ENCODE peak calls at places on chromosome 15, in four cellular contexts. Z is heart left ventricle, W is GM06990, B is body of pancreas. D is an unnamed sample.

GRCh38 chr15:41810651-41811431 is 17.1 kb upstream of the JMJD7 start:
- DNase-seq in Z (no peak), W (no peak), B (no peak), D (no peak)

GRCh38 chr15:30042556-30042955 is 40.2 kb upstream of the GOLGA8J start:
- DNase-seq in Z (no peak), W (no peak), B (no peak), D (no peak)

GRCh38 chr15:72033285-72033684 is 84.7 kb downstream of the MYO9A start:
- DNase-seq in Z (no peak), W (no peak), B (no peak), D (no peak)

GRCh38 chr15:31098491-31098917 is 3.0 kb downstream of the TRPM1 start:
- DNase-seq in Z (no peak), W (no peak), B (no peak), D (no peak)

GRCh38 chr15:85380860-85381535 is 595 bp downstream of the AKAP13 start:
- DNase-seq in Z (peak; percentile 82), W (peak; percentile 76), B (peak; percentile 47), D (peak; percentile 28)

GRCh38 chr15:40333922-40334492 is 6.7 kb downstream of the CCDC9B start:
- DNase-seq in Z (peak; percentile 87), W (no peak), B (no peak), D (no peak)

GRCh38 chr15:29968099-29968892 is 114.5 kb upstream of the GOLGA8J start:
- DNase-seq in Z (no peak), W (no peak), B (no peak), D (no peak)

GRCh38 chr15:40354408-40355171 is 3.4 kb upstream of the DISP2 start:
- DNase-seq in Z (peak; percentile 49), W (no peak), B (no peak), D (no peak)

GRCh38 chr15:52336530-52336929 is 40.9 kb upstream of the MYO5C start:
- DNase-seq in Z (no peak), W (no peak), B (peak; percentile 36), D (peak; percentile 15)

GRCh38 chr15:90207252-90207651 is 6.1 kb downstream of the SEMA4B start:
- DNase-seq in Z (no peak), W (no peak), B (no peak), D (no peak)

GRCh38 chr15:71437919-71438318 is 322.6 kb downstream of the THSD4 start:
- DNase-seq in Z (no peak), W (no peak), B (no peak), D (no peak)

GRCh38 chr15:64209680-64210334 is 47.0 kb upstream of the PPIB start:
- DNase-seq in Z (no peak), W (peak; percentile 13), B (no peak), D (no peak)

GRCh38 chr15:66212471-66212870 is 41.1 kb downstream of the MEGF11 start:
- DNase-seq in Z (no peak), W (no peak), B (no peak), D (peak; percentile 57)

GRCh38 chr15:89664951-89665350 is 9.7 kb upstream of the KIF7 start:
- DNase-seq in Z (no peak), W (no peak), B (no peak), D (no peak)

GRCh38 chr15:34725565-34725964 is 29.2 kb downstream of the GJD2 start:
- DNase-seq in Z (no peak), W (no peak), B (no peak), D (no peak)

GRCh38 chr15:78981532-78982313 is 36.9 kb upstream of the CTSH start:
- DNase-seq in Z (no peak), W (no peak), B (no peak), D (no peak)

GRCh38 chr15:52011711-52012144 is 7.3 kb upstream of the MAPK6 start:
- DNase-seq in Z (no peak), W (no peak), B (no peak), D (peak; percentile 25)

GRCh38 chr15:58521293-58521991 is 89.7 kb downstream of the LIPC start:
- DNase-seq in Z (peak; percentile 78), W (no peak), B (peak; percentile 35), D (peak; percentile 41)

GRCh38 chr15:78988361-78988911 is 43.6 kb upstream of the CTSH start:
- DNase-seq in Z (peak; percentile 78), W (no peak), B (peak; percentile 53), D (peak; percentile 87)

GRCh38 chr15:96340348-96340610 is 9.8 kb downstream of the NR2F2 start:
- DNase-seq in Z (no peak), W (no peak), B (no peak), D (no peak)

GRCh38 chr15:48671381-48672022 is 26.0 kb upstream of the FBN1 start:
- DNase-seq in Z (no peak), W (no peak), B (no peak), D (no peak)

GRCh38 chr15:96860746-96861145 is 530.2 kb downstream of the NR2F2 start:
- DNase-seq in Z (no peak), W (no peak), B (no peak), D (no peak)

GRCh38 chr15:98526094-98526493 is 122.2 kb upstream of the IGF1R start:
- DNase-seq in Z (no peak), W (no peak), B (no peak), D (no peak)

GRCh38 chr15:66654718-66655375 is 47.2 kb upstream of the SMAD6 start:
- DNase-seq in Z (no peak), W (no peak), B (no peak), D (no peak)

GRCh38 chr15:98927990-98928389 is 79.6 kb downstream of the PGPEP1L start:
- DNase-seq in Z (no peak), W (no peak), B (no peak), D (no peak)

GRCh38 chr15:59218099-59218498 is 11.5 kb downstream of the LDHAL6B start:
- DNase-seq in Z (no peak), W (no peak), B (no peak), D (no peak)

GRCh38 chr15:26460165-26460564 is 312.7 kb downstream of the GABRB3 start:
- DNase-seq in Z (no peak), W (no peak), B (no peak), D (no peak)

DNA sequence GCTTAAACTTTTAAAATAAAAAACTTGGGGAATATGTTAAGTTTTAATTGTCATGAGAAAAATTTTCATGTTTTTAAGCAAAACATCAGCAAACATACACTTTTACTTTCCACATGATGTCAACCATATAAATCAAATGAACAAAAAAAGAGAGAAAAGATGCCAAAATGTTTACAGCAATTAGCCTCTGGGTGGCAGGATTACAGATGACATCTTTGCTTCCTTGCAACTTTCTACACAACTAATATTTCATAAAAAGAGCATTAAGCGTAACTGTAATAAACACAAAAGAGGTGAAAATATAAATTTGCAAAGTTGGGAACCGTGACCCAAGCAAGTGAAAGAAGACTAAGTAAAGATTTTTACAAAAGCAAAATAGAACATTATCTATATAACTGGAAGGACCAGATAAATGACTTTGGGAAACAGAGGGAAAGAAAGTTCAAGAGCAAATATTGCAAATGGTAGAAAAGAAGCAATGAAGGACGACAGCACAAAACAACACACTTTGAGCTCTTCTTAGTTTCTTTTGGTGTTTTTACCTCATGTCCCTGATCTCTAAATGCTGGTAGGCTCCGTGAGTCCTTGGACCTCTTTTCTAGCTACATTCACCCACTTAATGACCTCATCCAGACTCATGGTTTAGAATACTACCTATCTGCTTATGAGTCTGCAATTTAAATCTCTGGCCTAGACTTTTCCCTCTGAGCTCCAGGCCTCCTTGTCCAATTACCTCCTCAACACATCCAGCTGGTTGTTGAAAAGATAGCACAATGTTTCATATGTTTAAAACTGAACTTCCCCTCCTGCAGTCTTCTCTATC is 9.4 kb downstream of the TP53BP1 start:
- DNase-seq in Z (no peak), W (no peak), B (no peak), D (no peak)
- TF ChIP-seq CTCF in Z (peak; percentile 17), W (peak; percentile 23), B (peak; percentile 25), D (peak; percentile 21)

GRCh38 chr15:74817370-74817737 is 4.7 kb downstream of the LMAN1L start:
- DNase-seq in Z (no peak), W (no peak), B (no peak), D (peak; percentile 73)

GRCh38 chr15:74820056-74820455 is 6.4 kb upstream of the CPLX3 start:
- DNase-seq in Z (no peak), W (no peak), B (no peak), D (no peak)

GRCh38 chr15:74815121-74815933 is 2.7 kb downstream of the LMAN1L start:
- DNase-seq in Z (no peak), W (no peak), B (peak; percentile 43), D (peak; percentile 90)

GRCh38 chr15:74815961-74816360 is 3.3 kb downstream of the LMAN1L start:
- DNase-seq in Z (no peak), W (no peak), B (no peak), D (no peak)

DNA sequence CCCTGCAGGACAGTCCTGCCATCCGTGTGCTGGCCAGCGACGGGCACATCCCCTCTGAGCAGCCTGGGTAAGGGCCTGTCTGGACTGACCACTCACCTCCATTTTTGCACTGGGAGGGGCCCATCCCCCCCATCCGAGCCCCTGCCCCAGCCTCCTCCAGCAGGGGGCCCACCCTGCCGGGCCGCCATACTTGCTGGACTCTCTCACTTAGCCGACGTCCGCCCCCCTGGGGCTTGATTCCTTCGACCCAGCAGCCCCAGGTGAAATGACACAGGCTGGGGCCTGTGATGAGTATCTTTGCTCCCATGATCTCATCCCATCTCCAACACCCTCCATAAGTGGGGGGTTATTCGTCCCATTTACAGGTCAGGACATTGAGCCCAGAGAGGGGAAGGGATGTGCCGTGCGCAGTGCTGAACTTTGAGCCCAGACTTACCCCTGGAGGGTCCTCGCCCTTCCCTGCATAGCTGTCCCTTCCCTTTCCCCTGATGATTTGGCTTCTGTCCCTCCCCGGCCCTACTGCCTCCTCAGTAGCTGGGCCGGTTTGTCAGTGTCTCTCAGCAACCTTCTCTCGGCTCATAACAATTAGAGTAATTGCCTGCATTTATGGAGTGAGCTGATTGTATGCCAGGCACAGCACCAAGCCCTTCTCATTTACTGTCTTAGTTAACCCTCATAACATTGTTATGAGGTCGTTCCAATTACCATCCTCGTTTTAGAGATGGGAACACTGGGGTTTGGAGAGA is 4.2 kb downstream of the LMAN1L start:
- DNase-seq in Z (no peak), W (no peak), B (no peak), D (peak; percentile 71)
- TF ChIP-seq CTCF in Z (no peak), W (no peak), B (no peak), D (no peak)

GRCh38 chr15:77584201-77584600 is 48.5 kb downstream of the LINGO1 start:
- DNase-seq in Z (no peak), W (no peak), B (no peak), D (no peak)
- TF ChIP-seq CTCF in Z (no peak), W (peak; percentile 42), B (no peak), D (no peak)

GRCh38 chr15:81336568-81336967 is 12.6 kb upstream of the STARD5 start:
- DNase-seq in Z (no peak), W (no peak), B (no peak), D (no peak)
- TF ChIP-seq CTCF in Z (no peak), W (peak; percentile 69), B (no peak), D (no peak)

DNA sequence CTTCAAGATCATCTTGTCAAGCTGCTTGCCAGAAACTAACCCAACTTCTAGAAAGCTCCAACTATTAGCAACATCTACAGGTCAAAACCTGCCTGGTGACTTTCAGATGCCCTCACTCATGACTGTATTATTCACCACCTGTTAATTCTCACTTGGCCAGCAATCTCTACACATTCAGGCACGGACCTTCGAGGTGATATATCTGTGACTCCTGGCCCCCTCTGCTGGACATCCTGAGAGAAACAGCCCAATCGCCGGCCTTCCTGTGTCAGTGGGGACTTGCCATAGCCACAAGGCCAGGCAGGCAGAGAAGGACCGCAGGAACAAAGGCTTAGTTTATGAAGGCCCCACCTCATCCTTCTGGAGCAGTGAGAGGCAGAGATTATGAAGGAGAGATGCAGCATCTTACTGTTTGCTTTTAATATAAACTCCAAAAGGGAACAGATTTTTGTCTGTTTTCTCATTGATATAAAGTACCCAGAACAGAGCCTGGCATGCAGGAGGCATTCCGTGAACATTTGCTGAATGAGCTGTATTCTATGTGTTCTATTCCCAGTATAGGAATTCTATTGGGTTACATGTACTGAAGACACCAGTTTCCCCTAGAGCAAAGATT is 24.4 kb upstream of the OCA2 start:
- DNase-seq in Z (peak; percentile 72), W (no peak), B (peak; percentile 86), D (peak; percentile 89)
- TF ChIP-seq CTCF in Z (peak; percentile 53), W (peak; percentile 72), B (peak; percentile 88), D (peak; percentile 70)

GRCh38 chr15:68195336-68196112 is 9.6 kb downstream of the CALML4 start:
- DNase-seq in Z (no peak), W (no peak), B (no peak), D (no peak)
- TF ChIP-seq CTCF in Z (no peak), W (no peak), B (no peak), D (no peak)